ENCODE peak calls at places on chromosomes 12 and 14, in six cellular contexts. U is naive B cell; L is stimulated activated CD4-positive, alpha-beta T cell treated with anti-CD3 and anti-CD28 coated beads, Interleukin-15, amount 100 ng/mL, for 24 hours; H is fibroblast of the conjunctiva; E is NCI-H2107; S is endodermal cell. F is an unnamed sample.
A peak's percentile ranks its signal among the peaks of the same experiment; 100 is the strongest.

GRCh38 chr14:67392123-67392522 is 19.8 kb downstream of the PLEK2 start:
- DNase-seq in E (no peak), H (no peak), L (no peak), S (no peak), U (no peak), F (no peak)

GRCh38 chr12:51177897-51178296 is 5.0 kb upstream of the TFCP2 start:
- DNase-seq in S (no peak), E (no peak), H (no peak), L (no peak), U (no peak), F (no peak)

GRCh38 chr12:49809369-49810158 is 18.6 kb downstream of the NCKAP5L start:
- DNase-seq in E (no peak), U (no peak), H (no peak), L (no peak), S (peak; percentile 63), F (no peak)

GRCh38 chr12:3196488-3196887 is 119.3 kb downstream of the TSPAN9 start:
- DNase-seq in L (no peak), S (no peak), U (no peak), E (no peak), H (no peak), F (no peak)

GRCh38 chr12:110199360-110200123 is 75.4 kb downstream of the IFT81 start:
- DNase-seq in E (no peak), L (peak; percentile 9), S (peak; percentile 64), H (peak; percentile 61), U (no peak), F (peak; percentile 60)

GRCh38 chr14:74922752-74923401 is at the start of gene RPS6KL1:
- DNase-seq in L (peak; percentile 88), H (peak; percentile 33), S (peak; percentile 95), E (peak; percentile 95), U (no peak), F (peak; percentile 44)

GRCh38 chr12:94674835-94675234 is 24.5 kb upstream of the TMCC3 start:
- DNase-seq in U (no peak), S (peak; percentile 42), L (no peak), E (no peak), H (no peak), F (no peak)

GRCh38 chr12:19113464-19113863 is 16.1 kb upstream of the PLEKHA5 start:
- DNase-seq in S (no peak), H (no peak), E (no peak), U (no peak), L (no peak), F (no peak)

GRCh38 chr12:19151298-19151697 is 21.8 kb downstream of the PLEKHA5 start:
- DNase-seq in U (no peak), L (no peak), S (no peak), E (no peak), H (no peak), F (no peak)

GRCh38 chr12:69149262-69149661 is 90.1 kb upstream of the CPSF6 start:
- DNase-seq in S (no peak), L (no peak), H (no peak), U (no peak), E (no peak), F (no peak)

GRCh38 chr12:690466-690865 is 27.2 kb upstream of the NINJ2 start:
- DNase-seq in S (no peak), U (no peak), E (no peak), H (no peak), L (no peak), F (no peak)

GRCh38 chr12:108000111-108000510 is 129.0 kb upstream of the WSCD2 start:
- DNase-seq in U (no peak), H (no peak), L (no peak), S (no peak), E (peak; percentile 66), F (no peak)

GRCh38 chr12:113318900-113319628 is 15.8 kb downstream of the SLC8B1 start:
- DNase-seq in L (no peak), E (no peak), H (no peak), S (no peak), U (no peak), F (no peak)

GRCh38 chr12:116924558-116925453 is 14.1 kb downstream of the FBXW8 start:
- DNase-seq in L (peak; percentile 49), E (no peak), S (peak; percentile 73), U (no peak), H (peak; percentile 23), F (peak; percentile 40)

GRCh38 chr12:12523229-12523628 is 39.4 kb downstream of the DUSP16 start:
- DNase-seq in H (no peak), S (no peak), U (no peak), L (no peak), E (no peak), F (no peak)

GRCh38 chr12:47964102-47964723 is 817 bp downstream of the TMEM106C start:
- DNase-seq in L (peak; percentile 37), H (no peak), E (no peak), U (no peak), S (peak; percentile 81), F (no peak)

F was measured in stromal cell of bone marrow.